ENCODE peak calls at places on chromosome X, in ten cellular contexts. E is cardiac muscle cell, S is lower lobe of right lung, D is cardiac fibroblast, J is NB4, H is WTC11, O is fibroblast of pulmonary artery, G is prostate gland, Z is GM12878, U is foreskin fibroblast. X is an unnamed sample.

GRCh38 chrX:46953137-46953527 is 40.9 kb downstream of the JADE3 start:
- DNase-seq in J (peak), S (no peak), G (no peak), H (no peak), Z (peak), O (no peak), D (no peak), E (peak), U (no peak), X (peak)

GRCh38 chrX:46929439-46930018 is 17.3 kb downstream of the JADE3 start:
- DNase-seq in G (no peak), H (no peak), U (no peak), E (peak), J (no peak), S (no peak), Z (no peak), D (peak), O (peak), X (no peak)

GRCh38 chrX:109373468-109373867 is 108.4 kb downstream of the GUCY2F start:
- DNase-seq in U (no peak), O (no peak), D (no peak), G (no peak), H (no peak), Z (no peak), E (no peak), J (peak), S (no peak), X (no peak)

GRCh38 chrX:70324326-70324725 is 34.4 kb downstream of the KIF4A start:
- DNase-seq in G (no peak), O (no peak), J (no peak), D (no peak), U (peak), Z (no peak), E (no peak), S (no peak), H (no peak), X (no peak)

GRCh38 chrX:1244164-1245076 is 24.2 kb upstream of the CSF2RA start:
- DNase-seq in G (no peak), D (no peak), O (no peak), Z (no peak), S (no peak), E (no peak), U (no peak), J (peak), H (peak), X (peak)

GRCh38 chrX:2894885-2895292 is 34.2 kb downstream of the ARSD start:
- DNase-seq in H (no peak), Z (no peak), S (no peak), U (peak), D (no peak), O (peak), J (peak), G (peak), E (peak), X (no peak)

GRCh38 chrX:131816551-131817136 is 206.5 kb upstream of the STK26 start:
- DNase-seq in G (peak), U (peak), D (no peak), O (no peak), J (no peak), S (no peak), H (no peak), E (no peak), Z (peak), X (peak)

GRCh38 chrX:6891404-6891803 is 256.1 kb upstream of the STS start:
- DNase-seq in Z (no peak), D (no peak), H (no peak), U (no peak), S (no peak), J (no peak), E (no peak), O (no peak), G (no peak), X (no peak)

GRCh38 chrX:68874076-68874475 is 45.3 kb downstream of the EFNB1 start:
- DNase-seq in U (no peak), S (no peak), O (no peak), H (no peak), G (no peak), J (no peak), E (no peak), Z (no peak), D (no peak), X (no peak)

GRCh38 chrX:19839770-19840254 is 47.6 kb downstream of the SH3KBP1 start:
- DNase-seq in H (no peak), E (no peak), S (no peak), D (no peak), G (no peak), Z (peak), J (peak), U (no peak), O (no peak), X (no peak)

GRCh38 chrX:12076046-12076445 is 62.2 kb upstream of the FRMPD4 start:
- DNase-seq in O (peak), H (no peak), Z (no peak), S (no peak), E (peak), D (peak), G (no peak), U (peak), J (no peak), X (no peak)
- TF ChIP-seq CTCF in O (peak), H (no peak), Z (no peak), S (no peak), E (peak), D (peak), G (no peak), U (no peak), J (no peak), X (no peak)

DNA sequence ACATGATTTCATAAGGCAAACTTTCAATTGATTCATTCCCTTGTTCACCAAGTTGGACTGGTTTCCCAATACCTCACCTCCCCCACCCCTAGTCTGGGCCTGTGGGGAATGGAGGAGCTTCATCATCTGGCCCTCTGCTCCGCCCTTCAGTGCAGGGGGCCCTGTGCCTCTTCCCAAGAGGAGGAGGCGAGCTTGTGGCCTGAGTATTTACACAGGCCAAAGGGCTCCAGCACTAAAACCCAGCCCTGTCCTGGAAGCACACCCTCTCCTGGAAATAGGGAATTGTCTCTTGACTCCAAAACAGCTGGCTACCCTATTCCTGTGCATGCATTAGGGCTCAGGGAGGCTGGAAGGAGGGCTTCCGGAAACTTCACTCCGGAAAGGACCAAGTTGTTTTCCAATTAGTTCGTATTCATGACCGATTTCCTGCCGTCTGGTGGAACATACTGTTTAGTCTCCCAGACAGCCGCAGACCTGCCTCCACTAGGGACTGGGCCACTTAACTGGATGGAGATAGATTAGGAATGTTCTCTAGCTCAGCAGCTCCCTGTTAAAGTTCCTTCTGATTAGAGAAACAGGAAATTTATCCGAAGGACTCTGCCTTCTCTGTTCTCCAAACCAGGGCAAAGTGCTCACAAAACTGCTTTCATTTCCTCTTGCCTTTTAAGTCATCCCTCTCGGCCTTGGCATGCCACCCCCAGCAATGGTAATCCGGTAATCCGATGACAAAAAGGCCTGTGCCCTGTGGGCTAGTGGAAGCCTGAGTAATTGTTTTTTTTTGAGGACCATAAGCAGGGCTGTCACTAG is 5.8 kb downstream of the SRPX2 start:
- DNase-seq in Z (no peak), E (peak), U (peak), H (peak), D (peak), G (no peak), S (peak), J (peak), O (peak), X (no peak)
- TF ChIP-seq CTCF in Z (no peak), E (no peak), U (no peak), H (no peak), D (no peak), G (no peak), S (no peak), J (no peak), O (no peak), X (no peak)

DNA sequence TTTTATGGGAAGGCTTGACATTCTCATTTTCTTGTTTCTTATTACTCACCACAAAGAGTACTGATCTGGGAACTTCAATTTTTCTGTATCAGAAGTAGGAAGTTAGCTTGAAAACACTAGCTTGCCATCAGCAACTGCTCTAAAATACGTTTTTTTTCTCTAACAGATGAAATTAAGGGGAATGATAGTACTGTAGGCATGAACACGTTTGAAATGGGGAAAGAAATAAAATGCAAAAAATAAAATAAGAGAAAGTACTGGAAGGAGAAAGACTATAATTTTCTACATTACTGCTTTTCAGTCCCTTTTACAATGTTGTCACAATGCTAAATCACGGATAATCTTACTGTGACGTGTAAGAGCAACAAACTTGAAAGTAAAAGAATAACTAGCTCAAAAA is 1.5 kb downstream of the RADX start:
- DNase-seq in O (no peak), J (no peak), H (no peak), S (no peak), G (no peak), U (no peak), Z (no peak), D (no peak), E (no peak), X (no peak)
- TF ChIP-seq CTCF in O (no peak), J (no peak), H (no peak), S (no peak), G (no peak), U (no peak), Z (no peak), D (no peak), E (no peak), X (no peak)

GRCh38 chrX:26783512-26784225 is 567.7 kb downstream of the MAGEB5 start:
- DNase-seq in G (no peak), S (no peak), Z (no peak), J (peak), H (peak), O (peak), U (no peak), D (peak), E (peak), X (no peak)

GRCh38 chrX:26778320-26778888 is 562.4 kb downstream of the MAGEB5 start:
- DNase-seq in E (no peak), Z (no peak), H (no peak), D (peak), O (no peak), J (peak), S (no peak), U (no peak), G (no peak), X (no peak)
- TF ChIP-seq CTCF in E (no peak), Z (peak), H (no peak), D (peak), O (peak), J (peak), S (no peak), U (no peak), G (no peak), X (no peak)

GRCh38 chrX:81338924-81339323 is 137.0 kb downstream of the SH3BGRL start:
- DNase-seq in G (no peak), U (no peak), E (no peak), D (no peak), S (no peak), H (no peak), Z (no peak), O (no peak), J (no peak), X (no peak)

GRCh38 chrX:81336455-81337144 is 134.7 kb downstream of the SH3BGRL start:
- DNase-seq in E (no peak), Z (no peak), J (no peak), H (no peak), O (no peak), U (no peak), D (peak), G (no peak), S (no peak), X (no peak)

GRCh38 chrX:81337805-81338204 is 135.9 kb downstream of the SH3BGRL start:
- DNase-seq in H (no peak), E (no peak), U (no peak), S (no peak), D (no peak), Z (no peak), G (no peak), O (no peak), J (no peak), X (no peak)
- TF ChIP-seq CTCF in H (no peak), E (no peak), U (no peak), S (no peak), D (no peak), Z (no peak), G (no peak), O (no peak), J (no peak), X (no peak)

GRCh38 chrX:48539345-48540014 is at the start of gene TBC1D25:
- DNase-seq in U (peak), S (peak), D (peak), Z (peak), O (peak), J (peak), E (peak), H (peak), G (peak), X (peak)
- TF ChIP-seq CTCF in U (peak), S (peak), D (no peak), Z (peak), O (peak), J (peak), E (peak), H (no peak), G (peak), X (peak)

GRCh38 chrX:21383546-21383945 is 9.3 kb downstream of the CNKSR2 start:
- DNase-seq in S (no peak), D (no peak), Z (no peak), E (no peak), G (no peak), O (no peak), H (no peak), U (no peak), J (no peak), X (no peak)

GRCh38 chrX:21384178-21384577 is 10.0 kb downstream of the CNKSR2 start:
- DNase-seq in S (no peak), D (no peak), Z (no peak), E (no peak), U (no peak), H (no peak), G (no peak), O (no peak), J (no peak), X (no peak)

DNA sequence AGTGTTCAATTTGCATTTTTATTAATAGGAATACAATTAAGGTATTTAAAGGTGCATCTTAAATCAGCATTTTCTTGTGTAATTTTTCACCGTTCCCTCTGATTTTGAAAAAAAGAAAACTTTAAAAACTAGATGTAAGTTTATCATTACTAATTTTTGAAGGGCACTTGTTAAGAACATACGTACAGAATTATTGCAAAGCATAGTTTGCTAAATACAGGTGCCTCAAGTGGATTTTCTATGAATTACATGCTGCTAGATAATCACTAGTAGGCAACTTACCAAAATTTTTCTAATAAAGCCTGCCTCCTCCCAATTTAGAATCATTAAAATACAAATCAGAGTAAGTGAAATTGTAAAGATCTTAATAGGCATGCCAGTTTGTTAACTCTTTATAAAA is 8.5 kb downstream of the CNKSR2 start:
- DNase-seq in H (no peak), O (peak), E (no peak), D (no peak), Z (no peak), G (no peak), U (no peak), J (no peak), S (no peak), X (no peak)
- TF ChIP-seq CTCF in H (no peak), O (peak), E (peak), D (peak), Z (peak), G (no peak), U (no peak), J (no peak), S (peak), X (no peak)

X was measured in GM10248.